ENCODE peak calls at places on chromosomes 13 and 19, in nine cellular contexts. One of them, this sample, is unnamed.
A peak's percentile ranks its signal among the peaks of the same experiment; 100 is the strongest.

GRCh38 chr19:15417699-15418098 is 1.1 kb downstream of the AKAP8L start:
- DNase-seq in stimulated activated naive CD8-positive, alpha-beta T cell treated with anti-CD3 and anti-CD28 coated beads, Interleukin-15, Interleukin-2, amounts not matched to agents 100 U/mL and 50 U/mL, for 24 hours: no peak
- DNase-seq in neural crest cell: no peak
- DNase-seq in fibroblast of the conjunctiva: no peak
- DNase-seq in cardiac muscle cell: peak; percentile 22
- DNase-seq in hypothalamus: no peak
- DNase-seq in hepatic stellate cell: no peak
- DNase-seq in stimulated activated CD8-positive, alpha-beta memory T cell treated with anti-CD3 and anti-CD28 coated beads, Interleukin-15, amount 100 ng/mL, for 1 hour: no peak
- DNase-seq in stimulated activated CD4-positive, alpha-beta T cell treated with anti-CD3 and anti-CD28 coated beads, TNF-alpha, amount 100 ng/mL, for 1 hour: no peak
- DNase-seq in this sample: no peak

GRCh38 chr13:22173605-22174004 is 502.7 kb downstream of the FGF9 start:
- DNase-seq in stimulated activated naive CD8-positive, alpha-beta T cell treated with anti-CD3 and anti-CD28 coated beads, Interleukin-15, Interleukin-2, amounts not matched to agents 100 U/mL and 50 U/mL, for 24 hours: no peak
- DNase-seq in neural crest cell: no peak
- DNase-seq in fibroblast of the conjunctiva: no peak
- DNase-seq in cardiac muscle cell: peak; percentile 3
- DNase-seq in hypothalamus: no peak
- DNase-seq in hepatic stellate cell: no peak
- DNase-seq in stimulated activated CD8-positive, alpha-beta memory T cell treated with anti-CD3 and anti-CD28 coated beads, Interleukin-15, amount 100 ng/mL, for 1 hour: no peak
- DNase-seq in stimulated activated CD4-positive, alpha-beta T cell treated with anti-CD3 and anti-CD28 coated beads, TNF-alpha, amount 100 ng/mL, for 1 hour: no peak
- DNase-seq in this sample: no peak

GRCh38 chr19:51687791-51688664 is 5.1 kb upstream of the SPACA6 start:
- DNase-seq in stimulated activated naive CD8-positive, alpha-beta T cell treated with anti-CD3 and anti-CD28 coated beads, Interleukin-15, Interleukin-2, amounts not matched to agents 100 U/mL and 50 U/mL, for 24 hours: no peak
- DNase-seq in neural crest cell: no peak
- DNase-seq in fibroblast of the conjunctiva: no peak
- DNase-seq in cardiac muscle cell: peak; percentile 71
- DNase-seq in hypothalamus: peak; percentile 49
- DNase-seq in hepatic stellate cell: peak; percentile 70
- DNase-seq in stimulated activated CD8-positive, alpha-beta memory T cell treated with anti-CD3 and anti-CD28 coated beads, Interleukin-15, amount 100 ng/mL, for 1 hour: no peak
- DNase-seq in stimulated activated CD4-positive, alpha-beta T cell treated with anti-CD3 and anti-CD28 coated beads, TNF-alpha, amount 100 ng/mL, for 1 hour: no peak
- DNase-seq in this sample: peak; percentile 25

GRCh38 chr13:54637377-54637776 is 1608.8 kb downstream of the OLFM4 start:
- DNase-seq in stimulated activated naive CD8-positive, alpha-beta T cell treated with anti-CD3 and anti-CD28 coated beads, Interleukin-15, Interleukin-2, amounts not matched to agents 100 U/mL and 50 U/mL, for 24 hours: no peak
- DNase-seq in neural crest cell: no peak
- DNase-seq in fibroblast of the conjunctiva: no peak
- DNase-seq in cardiac muscle cell: peak; percentile 55
- DNase-seq in hypothalamus: no peak
- DNase-seq in hepatic stellate cell: no peak
- DNase-seq in stimulated activated CD8-positive, alpha-beta memory T cell treated with anti-CD3 and anti-CD28 coated beads, Interleukin-15, amount 100 ng/mL, for 1 hour: no peak
- DNase-seq in stimulated activated CD4-positive, alpha-beta T cell treated with anti-CD3 and anti-CD28 coated beads, TNF-alpha, amount 100 ng/mL, for 1 hour: no peak
- DNase-seq in this sample: no peak

GRCh38 chr19:408441-409005 is 424 bp downstream of the C2CD4C start:
- DNase-seq in stimulated activated naive CD8-positive, alpha-beta T cell treated with anti-CD3 and anti-CD28 coated beads, Interleukin-15, Interleukin-2, amounts not matched to agents 100 U/mL and 50 U/mL, for 24 hours: no peak
- DNase-seq in neural crest cell: no peak
- DNase-seq in fibroblast of the conjunctiva: no peak
- DNase-seq in cardiac muscle cell: no peak
- DNase-seq in hypothalamus: no peak
- DNase-seq in hepatic stellate cell: no peak
- DNase-seq in stimulated activated CD8-positive, alpha-beta memory T cell treated with anti-CD3 and anti-CD28 coated beads, Interleukin-15, amount 100 ng/mL, for 1 hour: no peak
- DNase-seq in stimulated activated CD4-positive, alpha-beta T cell treated with anti-CD3 and anti-CD28 coated beads, TNF-alpha, amount 100 ng/mL, for 1 hour: no peak
- DNase-seq in this sample: peak; percentile 31

GRCh38 chr13:105598551-105598950 is 936.9 kb downstream of the EFNB2 start:
- DNase-seq in stimulated activated naive CD8-positive, alpha-beta T cell treated with anti-CD3 and anti-CD28 coated beads, Interleukin-15, Interleukin-2, amounts not matched to agents 100 U/mL and 50 U/mL, for 24 hours: no peak
- DNase-seq in neural crest cell: no peak
- DNase-seq in fibroblast of the conjunctiva: no peak
- DNase-seq in cardiac muscle cell: peak; percentile 29
- DNase-seq in hypothalamus: no peak
- DNase-seq in hepatic stellate cell: no peak
- DNase-seq in stimulated activated CD8-positive, alpha-beta memory T cell treated with anti-CD3 and anti-CD28 coated beads, Interleukin-15, amount 100 ng/mL, for 1 hour: no peak
- DNase-seq in stimulated activated CD4-positive, alpha-beta T cell treated with anti-CD3 and anti-CD28 coated beads, TNF-alpha, amount 100 ng/mL, for 1 hour: no peak
- DNase-seq in this sample: no peak

GRCh38 chr13:29999492-30000372 is 149.3 kb upstream of the UBL3 start:
- DNase-seq in stimulated activated naive CD8-positive, alpha-beta T cell treated with anti-CD3 and anti-CD28 coated beads, Interleukin-15, Interleukin-2, amounts not matched to agents 100 U/mL and 50 U/mL, for 24 hours: no peak
- DNase-seq in neural crest cell: no peak
- DNase-seq in fibroblast of the conjunctiva: no peak
- DNase-seq in cardiac muscle cell: no peak
- DNase-seq in hypothalamus: no peak
- DNase-seq in hepatic stellate cell: no peak
- DNase-seq in stimulated activated CD8-positive, alpha-beta memory T cell treated with anti-CD3 and anti-CD28 coated beads, Interleukin-15, amount 100 ng/mL, for 1 hour: no peak
- DNase-seq in stimulated activated CD4-positive, alpha-beta T cell treated with anti-CD3 and anti-CD28 coated beads, TNF-alpha, amount 100 ng/mL, for 1 hour: no peak
- DNase-seq in this sample: no peak

GRCh38 chr19:7641288-7642276 is 4.7 kb downstream of the STXBP2 start:
- DNase-seq in stimulated activated naive CD8-positive, alpha-beta T cell treated with anti-CD3 and anti-CD28 coated beads, Interleukin-15, Interleukin-2, amounts not matched to agents 100 U/mL and 50 U/mL, for 24 hours: no peak
- DNase-seq in neural crest cell: no peak
- DNase-seq in fibroblast of the conjunctiva: no peak
- DNase-seq in cardiac muscle cell: no peak
- DNase-seq in hypothalamus: no peak
- DNase-seq in hepatic stellate cell: no peak
- DNase-seq in stimulated activated CD8-positive, alpha-beta memory T cell treated with anti-CD3 and anti-CD28 coated beads, Interleukin-15, amount 100 ng/mL, for 1 hour: no peak
- DNase-seq in stimulated activated CD4-positive, alpha-beta T cell treated with anti-CD3 and anti-CD28 coated beads, TNF-alpha, amount 100 ng/mL, for 1 hour: no peak
- DNase-seq in this sample: peak; percentile 11

GRCh38 chr13:97145057-97145456 is 77.1 kb upstream of the MBNL2 start:
- DNase-seq in stimulated activated naive CD8-positive, alpha-beta T cell treated with anti-CD3 and anti-CD28 coated beads, Interleukin-15, Interleukin-2, amounts not matched to agents 100 U/mL and 50 U/mL, for 24 hours: no peak
- DNase-seq in neural crest cell: no peak
- DNase-seq in fibroblast of the conjunctiva: no peak
- DNase-seq in cardiac muscle cell: no peak
- DNase-seq in hypothalamus: no peak
- DNase-seq in hepatic stellate cell: no peak
- DNase-seq in stimulated activated CD8-positive, alpha-beta memory T cell treated with anti-CD3 and anti-CD28 coated beads, Interleukin-15, amount 100 ng/mL, for 1 hour: no peak
- DNase-seq in stimulated activated CD4-positive, alpha-beta T cell treated with anti-CD3 and anti-CD28 coated beads, TNF-alpha, amount 100 ng/mL, for 1 hour: no peak
- DNase-seq in this sample: no peak

GRCh38 chr19:18000981-18001836 is 6.8 kb upstream of the ARRDC2 start:
- DNase-seq in stimulated activated naive CD8-positive, alpha-beta T cell treated with anti-CD3 and anti-CD28 coated beads, Interleukin-15, Interleukin-2, amounts not matched to agents 100 U/mL and 50 U/mL, for 24 hours: peak; percentile 95
- DNase-seq in neural crest cell: no peak
- DNase-seq in fibroblast of the conjunctiva: peak; percentile 44
- DNase-seq in cardiac muscle cell: peak; percentile 85
- DNase-seq in hypothalamus: no peak
- DNase-seq in hepatic stellate cell: peak; percentile 98
- DNase-seq in stimulated activated CD8-positive, alpha-beta memory T cell treated with anti-CD3 and anti-CD28 coated beads, Interleukin-15, amount 100 ng/mL, for 1 hour: peak; percentile 78
- DNase-seq in stimulated activated CD4-positive, alpha-beta T cell treated with anti-CD3 and anti-CD28 coated beads, TNF-alpha, amount 100 ng/mL, for 1 hour: peak; percentile 87
- DNase-seq in this sample: peak; percentile 96

GRCh38 chr13:23069571-23069970 is 111.2 kb upstream of the SGCG start:
- DNase-seq in stimulated activated naive CD8-positive, alpha-beta T cell treated with anti-CD3 and anti-CD28 coated beads, Interleukin-15, Interleukin-2, amounts not matched to agents 100 U/mL and 50 U/mL, for 24 hours: no peak
- DNase-seq in neural crest cell: no peak
- DNase-seq in fibroblast of the conjunctiva: peak; percentile 28
- DNase-seq in cardiac muscle cell: peak; percentile 74
- DNase-seq in hypothalamus: no peak
- DNase-seq in hepatic stellate cell: peak; percentile 60
- DNase-seq in stimulated activated CD8-positive, alpha-beta memory T cell treated with anti-CD3 and anti-CD28 coated beads, Interleukin-15, amount 100 ng/mL, for 1 hour: no peak
- DNase-seq in stimulated activated CD4-positive, alpha-beta T cell treated with anti-CD3 and anti-CD28 coated beads, TNF-alpha, amount 100 ng/mL, for 1 hour: no peak
- DNase-seq in this sample: no peak

GRCh38 chr13:43432948-43433347 is 353.8 kb downstream of the ENOX1 start:
- DNase-seq in stimulated activated naive CD8-positive, alpha-beta T cell treated with anti-CD3 and anti-CD28 coated beads, Interleukin-15, Interleukin-2, amounts not matched to agents 100 U/mL and 50 U/mL, for 24 hours: no peak
- DNase-seq in neural crest cell: no peak
- DNase-seq in fibroblast of the conjunctiva: peak; percentile 9
- DNase-seq in cardiac muscle cell: no peak
- DNase-seq in hypothalamus: no peak
- DNase-seq in hepatic stellate cell: no peak
- DNase-seq in stimulated activated CD8-positive, alpha-beta memory T cell treated with anti-CD3 and anti-CD28 coated beads, Interleukin-15, amount 100 ng/mL, for 1 hour: no peak
- DNase-seq in stimulated activated CD4-positive, alpha-beta T cell treated with anti-CD3 and anti-CD28 coated beads, TNF-alpha, amount 100 ng/mL, for 1 hour: no peak
- DNase-seq in this sample: no peak

GRCh38 chr19:38263696-38264485 is 482 bp upstream of the SPINT2 start:
- DNase-seq in stimulated activated naive CD8-positive, alpha-beta T cell treated with anti-CD3 and anti-CD28 coated beads, Interleukin-15, Interleukin-2, amounts not matched to agents 100 U/mL and 50 U/mL, for 24 hours: peak; percentile 73
- DNase-seq in neural crest cell: no peak
- DNase-seq in fibroblast of the conjunctiva: no peak
- DNase-seq in cardiac muscle cell: peak; percentile 69
- DNase-seq in hypothalamus: no peak
- DNase-seq in hepatic stellate cell: peak; percentile 86
- DNase-seq in stimulated activated CD8-positive, alpha-beta memory T cell treated with anti-CD3 and anti-CD28 coated beads, Interleukin-15, amount 100 ng/mL, for 1 hour: peak; percentile 48
- DNase-seq in stimulated activated CD4-positive, alpha-beta T cell treated with anti-CD3 and anti-CD28 coated beads, TNF-alpha, amount 100 ng/mL, for 1 hour: peak; percentile 58
- DNase-seq in this sample: no peak

GRCh38 chr13:109919715-109920375 is 133.5 kb upstream of the IRS2 start:
- DNase-seq in stimulated activated naive CD8-positive, alpha-beta T cell treated with anti-CD3 and anti-CD28 coated beads, Interleukin-15, Interleukin-2, amounts not matched to agents 100 U/mL and 50 U/mL, for 24 hours: no peak
- DNase-seq in neural crest cell: no peak
- DNase-seq in fibroblast of the conjunctiva: no peak
- DNase-seq in cardiac muscle cell: peak; percentile 64
- DNase-seq in hypothalamus: no peak
- DNase-seq in hepatic stellate cell: no peak
- DNase-seq in stimulated activated CD8-positive, alpha-beta memory T cell treated with anti-CD3 and anti-CD28 coated beads, Interleukin-15, amount 100 ng/mL, for 1 hour: no peak
- DNase-seq in stimulated activated CD4-positive, alpha-beta T cell treated with anti-CD3 and anti-CD28 coated beads, TNF-alpha, amount 100 ng/mL, for 1 hour: no peak
- DNase-seq in this sample: no peak

GRCh38 chr19:41932259-41933130 is 4.2 kb upstream of the ERFL start:
- DNase-seq in stimulated activated naive CD8-positive, alpha-beta T cell treated with anti-CD3 and anti-CD28 coated beads, Interleukin-15, Interleukin-2, amounts not matched to agents 100 U/mL and 50 U/mL, for 24 hours: no peak
- DNase-seq in neural crest cell: no peak
- DNase-seq in fibroblast of the conjunctiva: no peak
- DNase-seq in cardiac muscle cell: no peak
- DNase-seq in hypothalamus: no peak
- DNase-seq in hepatic stellate cell: no peak
- DNase-seq in stimulated activated CD8-positive, alpha-beta memory T cell treated with anti-CD3 and anti-CD28 coated beads, Interleukin-15, amount 100 ng/mL, for 1 hour: no peak
- DNase-seq in stimulated activated CD4-positive, alpha-beta T cell treated with anti-CD3 and anti-CD28 coated beads, TNF-alpha, amount 100 ng/mL, for 1 hour: no peak
- DNase-seq in this sample: no peak

GRCh38 chr19:52198678-52199077 is 8.8 kb downstream of the PPP2R1A start:
- DNase-seq in stimulated activated naive CD8-positive, alpha-beta T cell treated with anti-CD3 and anti-CD28 coated beads, Interleukin-15, Interleukin-2, amounts not matched to agents 100 U/mL and 50 U/mL, for 24 hours: no peak
- DNase-seq in neural crest cell: no peak
- DNase-seq in fibroblast of the conjunctiva: no peak
- DNase-seq in cardiac muscle cell: no peak
- DNase-seq in hypothalamus: no peak
- DNase-seq in hepatic stellate cell: no peak
- DNase-seq in stimulated activated CD8-positive, alpha-beta memory T cell treated with anti-CD3 and anti-CD28 coated beads, Interleukin-15, amount 100 ng/mL, for 1 hour: no peak
- DNase-seq in stimulated activated CD4-positive, alpha-beta T cell treated with anti-CD3 and anti-CD28 coated beads, TNF-alpha, amount 100 ng/mL, for 1 hour: no peak
- DNase-seq in this sample: no peak

This sample was measured in mucosa of descending colon.